ENCODE peak calls at places on chromosomes 16 and 17, in six cellular contexts. T is Daoy; N is adipocyte; E is activated effector memory CD4-positive, alpha-beta T cell treated with Interleukin-2 at 50 U/mL for 16 hours; L is activated CD8-positive, alpha-beta T cell treated with anti-CD3 and anti-CD28 coated beads for 36 hours; U is cerebellum. X is an unnamed sample.

GRCh38 chr16:64339052-64339770 is 782.7 kb downstream of the CDH11 start:
- DNase-seq in N (no peak), E (no peak), T (no peak), L (no peak), U (no peak), X (no peak)

GRCh38 chr16:10308305-10309193 is 77.3 kb upstream of the ATF7IP2 start:
- DNase-seq in E (no peak), L (no peak), U (no peak), T (no peak), N (no peak), X (no peak)

GRCh38 chr16:71230122-71230845 is at the start of gene HYDIN:
- DNase-seq in N (peak), E (no peak), U (peak), L (peak), T (peak), X (peak)

GRCh38 chr17:55607736-55608341 is 96.6 kb upstream of the SMIM36 start:
- DNase-seq in T (peak), E (no peak), N (peak), U (no peak), L (no peak), X (no peak)

GRCh38 chr17:51869387-51869786 is 289.1 kb downstream of the CA10 start:
- DNase-seq in U (no peak), N (peak), E (no peak), T (no peak), L (peak), X (no peak)

GRCh38 chr17:74970395-74970794 is 2.2 kb downstream of the HID1 start:
- DNase-seq in N (no peak), E (no peak), T (no peak), U (no peak), L (no peak), X (no peak)

GRCh38 chr17:40062347-40063033 is at the start of gene THRA:
- DNase-seq in T (peak), L (peak), E (peak), N (peak), U (peak), X (no peak)

GRCh38 chr17:48215583-48216139 is 108.1 kb downstream of the SNX11 start:
- DNase-seq in U (no peak), E (no peak), L (no peak), T (peak), N (no peak), X (no peak)

GRCh38 chr17:64679710-64680216 is 17.7 kb upstream of the SMURF2 start:
- DNase-seq in N (peak), L (no peak), T (peak), U (no peak), E (no peak), X (no peak)

X was measured in DMS79.